ENCODE peak calls at places on chromosome 10, in eight cellular contexts. N is WERI-Rb-1; H is Caco-2; Y is uterus; W is left ventricle myocardium inferior; V is CD8-positive, alpha-beta T cell; B is spleen; U is SK-N-SH. G is an unnamed sample.

GRCh38 chr10:22570733-22571430 is 143.5 kb downstream of the PIP4K2A start:
- DNase-seq in N (no peak), H (no peak), Y (no peak), W (no peak), V (no peak), B (no peak), U (no peak), G (no peak)

GRCh38 chr10:3662775-3663174 is 122.2 kb downstream of the KLF6 start:
- DNase-seq in N (no peak), H (no peak), Y (no peak), W (no peak), V (no peak), B (no peak), U (no peak), G (no peak)

GRCh38 chr10:79905322-79906314 is 43.3 kb downstream of the SFTPD start:
- DNase-seq in N (no peak), H (no peak), Y (no peak), W (no peak), V (no peak), B (no peak), U (no peak), G (no peak)

GRCh38 chr10:68572151-68572550 is 12.0 kb downstream of the TET1 start:
- DNase-seq in N (no peak), H (no peak), Y (no peak), W (no peak), V (no peak), B (no peak), U (no peak), G (no peak)

GRCh38 chr10:46998192-46998591 is 87.0 kb downstream of the PTPN20 start:
- DNase-seq in N (no peak), H (no peak), Y (no peak), W (no peak), V (no peak), B (no peak), U (no peak), G (no peak)

GRCh38 chr10:45438457-45439090 is 64.6 kb downstream of the ALOX5 start:
- DNase-seq in N (no peak), H (no peak), Y (no peak), W (no peak), V (no peak), B (no peak), U (no peak), G (no peak)

GRCh38 chr10:102267748-102268147 is 22.4 kb downstream of the GBF1 start:
- DNase-seq in N (no peak), H (no peak), Y (no peak), W (no peak), V (no peak), B (no peak), U (no peak), G (no peak)

GRCh38 chr10:118255355-118255754 is 86.8 kb downstream of the FAM204A start:
- DNase-seq in N (peak; percentile 37), H (no peak), Y (no peak), W (no peak), V (no peak), B (no peak), U (no peak), G (no peak)

GRCh38 chr10:13351340-13351915 is 3.3 kb upstream of the SEPHS1 start:
- DNase-seq in N (no peak), H (no peak), Y (no peak), W (no peak), V (peak; percentile 8), B (no peak), U (no peak), G (no peak)

GRCh38 chr10:112959207-112959838 is 9.3 kb downstream of the TCF7L2 start:
- DNase-seq in N (no peak), H (no peak), Y (no peak), W (no peak), V (no peak), B (no peak), U (no peak), G (no peak)

GRCh38 chr10:6667679-6668270 is 87.7 kb upstream of the PRKCQ start:
- DNase-seq in N (no peak), H (peak; percentile 53), Y (no peak), W (no peak), V (no peak), B (no peak), U (peak; percentile 48), G (no peak)

GRCh38 chr10:47350671-47351640 is 2.8 kb downstream of the RBP3 start:
- DNase-seq in N (no peak), H (peak; percentile 31), Y (no peak), W (no peak), V (no peak), B (peak; percentile 66), U (no peak), G (no peak)

GRCh38 chr10:17115683-17116082 is 13.9 kb downstream of the CUBN start:
- DNase-seq in N (no peak), H (peak; percentile 89), Y (no peak), W (no peak), V (no peak), B (no peak), U (no peak), G (no peak)

GRCh38 chr10:34420795-34421194 is 394.3 kb downstream of the PARD3 start:
- DNase-seq in N (no peak), H (no peak), Y (no peak), W (no peak), V (no peak), B (no peak), U (no peak), G (no peak)

GRCh38 chr10:89555688-89556445 is 20.5 kb upstream of the SLC16A12 start:
- DNase-seq in N (no peak), H (no peak), Y (no peak), W (no peak), V (no peak), B (no peak), U (no peak), G (no peak)

GRCh38 chr10:132679217-132679595 is 106.7 kb downstream of the NKX6-2 start:
- DNase-seq in N (no peak), H (peak; percentile 25), Y (peak; percentile 11), W (no peak), V (no peak), B (peak; percentile 68), U (no peak), G (peak; percentile 46)

GRCh38 chr10:62916157-62916603 is 100.0 kb upstream of the EGR2 start:
- DNase-seq in N (no peak), H (no peak), Y (no peak), W (no peak), V (no peak), B (no peak), U (no peak), G (no peak)

GRCh38 chr10:70605153-70605552 is 2.6 kb upstream of the PRF1 start:
- DNase-seq in N (no peak), H (no peak), Y (no peak), W (no peak), V (no peak), B (no peak), U (no peak), G (no peak)

GRCh38 chr10:70602665-70603438 is at the start of gene PRF1:
- DNase-seq in N (no peak), H (peak; percentile 49), Y (no peak), W (no peak), V (peak; percentile 66), B (peak; percentile 93), U (no peak), G (no peak)

GRCh38 chr10:70601775-70602174 is 766 bp downstream of the PRF1 start:
- DNase-seq in N (no peak), H (peak; percentile 34), Y (no peak), W (no peak), V (no peak), B (no peak), U (no peak), G (no peak)

GRCh38 chr10:70603439-70603778 is 868 bp upstream of the PRF1 start:
- DNase-seq in N (no peak), H (peak; percentile 37), Y (no peak), W (no peak), V (peak; percentile 13), B (peak; percentile 83), U (no peak), G (no peak)

GRCh38 chr10:70604106-70604505 is 1.6 kb upstream of the PRF1 start:
- DNase-seq in N (no peak), H (no peak), Y (no peak), W (no peak), V (no peak), B (no peak), U (no peak), G (no peak)
- H3K27me3 ChIP-seq in N (no peaks in the 10 kb centered on the region), H (no peaks in the 10 kb centered on the region), Y (no peaks in the 10 kb centered on the region), W (no peaks in the 10 kb centered on the region), V (no peaks in the 10 kb centered on the region), B (no peaks in the 10 kb centered on the region), U (no peaks in the 10 kb centered on the region), G (no peaks in the 10 kb centered on the region)

GRCh38 chr10:100828744-100829102 is 83.3 kb downstream of the PAX2 start:
- DNase-seq in N (peak; percentile 25), H (no peak), Y (no peak), W (no peak), V (no peak), B (no peak), U (peak; percentile 82), G (peak; percentile 26)
- H3K27me3 ChIP-seq in N (peaks cover 99% of the 10 kb centered on the region), H (peaks cover 5% of the 10 kb centered on the region), Y (peaks cover 50% of the 10 kb centered on the region), W (peaks cover 98% of the 10 kb centered on the region), V (peaks cover 64% of the 10 kb centered on the region), B (peaks cover 73% of the 10 kb centered on the region), U (peaks cover 80% of the 10 kb centered on the region), G (peaks cover 11% of the 10 kb centered on the region)

GRCh38 chr10:86362129-86362527 is 4.5 kb downstream of the GRID1 start:
- DNase-seq in N (no peak), H (no peak), Y (no peak), W (no peak), V (no peak), B (peak; percentile 43), U (no peak), G (no peak)
- H3K27me3 ChIP-seq in N (peaks cover 63% of the 10 kb centered on the region), H (no peaks in the 10 kb centered on the region), Y (no peaks in the 10 kb centered on the region), W (peaks cover 48% of the 10 kb centered on the region), V (no peaks in the 10 kb centered on the region), B (peaks cover 46% of the 10 kb centered on the region), U (peaks cover 2% of the 10 kb centered on the region), G (no peaks in the 10 kb centered on the region)

DNA sequence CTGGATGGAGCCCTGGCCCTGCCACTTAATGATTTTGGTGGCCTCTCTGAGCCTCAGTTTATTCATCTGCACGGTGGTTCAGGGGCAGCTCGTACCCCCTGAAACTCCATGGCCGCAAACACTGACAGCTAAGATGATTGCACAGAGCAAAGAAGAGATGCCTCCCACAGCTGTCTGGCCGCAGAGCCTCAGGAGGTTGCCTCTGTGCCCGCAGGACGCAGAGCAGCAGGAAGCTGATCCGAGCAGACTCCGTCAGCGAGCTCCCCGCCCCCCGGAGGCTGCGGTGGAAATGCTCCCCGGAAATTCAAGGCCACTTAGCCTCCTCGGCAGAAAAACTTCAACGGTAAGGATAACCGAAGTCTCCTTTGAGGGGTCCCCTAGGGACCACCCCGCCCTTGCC is 30.2 kb upstream of the C10orf53 start:
- DNase-seq in N (no peak), H (peak; percentile 29), Y (no peak), W (no peak), V (no peak), B (no peak), U (no peak), G (no peak)
- H3K27me3 ChIP-seq in N (no peaks in the 10 kb centered on the region), H (no peaks in the 10 kb centered on the region), Y (no peaks in the 10 kb centered on the region), W (peaks cover 85% of the 10 kb centered on the region), V (no peaks in the 10 kb centered on the region), B (no peaks in the 10 kb centered on the region), U (no peaks in the 10 kb centered on the region), G (no peaks in the 10 kb centered on the region)

G was measured in pancreas.